ENCODE peak calls at places on chromosomes 3 and 15, in ten cellular contexts. T, M, X, Q, Z, E, A, B, Y and J are unnamed samples. For H3K4me1, the result is how much of the 10 kb centered on the place peaks cover.

GRCh38 chr15:85327820-85328219 is 52.6 kb upstream of the AKAP13 start:
- DNase-seq in B (no peak), Q (no peak), X (no peak), A (no peak), Z (no peak), Y (no peak), M (no peak), T (no peak), E (no peak), J (no peak)

GRCh38 chr3:151037746-151038145 is 47.7 kb upstream of the MED12L start:
- DNase-seq in X (peak), T (no peak), Q (peak), Y (no peak), B (peak), Z (no peak), A (peak), M (peak), E (no peak), J (no peak)

GRCh38 chr3:12239301-12239700 is 49.6 kb upstream of the PPARG start:
- DNase-seq in E (peak), Y (no peak), M (no peak), T (no peak), Z (no peak), X (no peak), A (no peak), B (peak), Q (no peak), J (peak)

GRCh38 chr3:100556656-100557310 is 52.6 kb upstream of the ADGRG7 start:
- DNase-seq in Q (no peak), T (no peak), A (no peak), E (peak), M (no peak), X (no peak), B (peak), Z (no peak), Y (no peak), J (peak)

GRCh38 chr15:88401972-88402656 is 65.1 kb downstream of the MRPL46 start:
- DNase-seq in E (no peak), Y (peak), Z (no peak), A (no peak), B (no peak), M (no peak), X (peak), T (no peak), Q (peak), J (no peak)

GRCh38 chr3:176906046-176906905 is 291.0 kb downstream of the TBL1XR1 start:
- DNase-seq in M (no peak), A (no peak), Q (peak), B (peak), Y (no peak), T (no peak), X (peak), E (no peak), Z (peak), J (peak)

GRCh38 chr3:89795506-89795905 is 688.1 kb downstream of the EPHA3 start:
- DNase-seq in X (no peak), Y (no peak), Q (no peak), M (no peak), Z (no peak), T (no peak), E (no peak), A (no peak), B (no peak), J (no peak)

GRCh38 chr3:134325722-134326121 is 48.5 kb downstream of the AMOTL2 start:
- DNase-seq in Q (no peak), B (no peak), Z (peak), T (no peak), E (no peak), X (no peak), Y (no peak), A (peak), M (peak), J (no peak)

GRCh38 chr3:168341965-168342719 is 246.4 kb upstream of the GOLIM4 start:
- DNase-seq in Z (no peak), T (no peak), A (no peak), M (no peak), X (no peak), B (peak), E (no peak), Q (peak), Y (no peak), J (peak)

GRCh38 chr3:1092771-1093170 is at the start of gene CNTN6:
- DNase-seq in Y (no peak), X (no peak), M (no peak), E (no peak), Q (peak), Z (peak), A (no peak), B (peak), T (no peak), J (peak)

GRCh38 chr15:75666823-75667501 is 19.2 kb downstream of the SNX33 start:
- DNase-seq in X (peak), A (peak), Z (no peak), Q (peak), Y (no peak), M (peak), B (peak), E (peak), T (no peak), J (no peak)

GRCh38 chr3:120838441-120839091 is 69.4 kb upstream of the STXBP5L start:
- DNase-seq in A (no peak), E (no peak), Y (no peak), X (no peak), Q (no peak), Z (peak), M (no peak), B (no peak), T (no peak), J (no peak)

GRCh38 chr3:138479355-138479964 is 45.0 kb downstream of the ESYT3 start:
- DNase-seq in T (no peak), X (no peak), Y (no peak), Z (peak), Q (peak), M (no peak), E (no peak), B (peak), A (no peak), J (peak)

GRCh38 chr15:91515188-91515754 is 338.2 kb upstream of the SLCO3A1 start:
- DNase-seq in A (peak), Z (no peak), Y (no peak), T (no peak), B (peak), X (peak), E (peak), M (no peak), Q (peak), J (no peak)

GRCh38 chr15:39748276-39748675 is 34.4 kb downstream of the FSIP1 start:
- DNase-seq in A (no peak), E (no peak), Q (no peak), Z (no peak), B (peak), T (no peak), Y (no peak), M (no peak), X (no peak), J (peak)

GRCh38 chr15:48462688-48463087 is 131.5 kb downstream of the DUT start:
- DNase-seq in X (no peak), E (no peak), B (no peak), A (no peak), T (no peak), Y (no peak), Z (no peak), M (no peak), Q (no peak), J (no peak)

GRCh38 chr3:141405025-141405424 is 36.7 kb downstream of the ZBTB38 start:
- DNase-seq in A (no peak), T (no peak), E (no peak), Q (no peak), B (peak), Z (no peak), M (no peak), X (no peak), Y (no peak), J (no peak)

GRCh38 chr15:90711418-90711824 is 5.7 kb upstream of the BLM start:
- DNase-seq in T (no peak), X (no peak), A (no peak), Q (no peak), E (no peak), Z (no peak), B (no peak), M (no peak), Y (no peak), J (no peak)

GRCh38 chr3:195755391-195755790 is 34.6 kb downstream of the MUC20 start:
- DNase-seq in A (no peak), Z (no peak), T (no peak), Y (no peak), B (no peak), M (peak), Q (no peak), X (no peak), E (no peak), J (no peak)

GRCh38 chr3:99356681-99357080 is 281.7 kb upstream of the COL8A1 start:
- DNase-seq in E (no peak), X (no peak), B (no peak), T (no peak), A (no peak), Z (no peak), Y (no peak), M (no peak), Q (no peak), J (no peak)

GRCh38 chr3:183188895-183189462 is 26.4 kb upstream of the LAMP3 start:
- DNase-seq in A (no peak), E (no peak), Y (no peak), Z (peak), X (peak), Q (peak), B (no peak), T (no peak), M (no peak), J (peak)

GRCh38 chr3:194133661-194134230 is 2.2 kb upstream of the HES1 start:
- DNase-seq in M (peak), T (no peak), Q (peak), Z (peak), B (no peak), A (peak), Y (no peak), X (peak), E (peak), J (peak)

GRCh38 chr3:127768346-127769008 is 53.8 kb downstream of the MGLL start:
- DNase-seq in X (no peak), A (no peak), Q (no peak), Y (no peak), Z (no peak), B (peak), M (no peak), T (no peak), E (no peak), J (no peak)

GRCh38 chr3:172310361-172310760 is 137.9 kb downstream of the GHSR start:
- DNase-seq in E (no peak), Q (no peak), X (no peak), M (no peak), Y (no peak), T (no peak), A (no peak), Z (no peak), B (no peak), J (no peak)

GRCh38 chr15:62833671-62834070 is 208.9 kb upstream of the TPM1 start:
- DNase-seq in Q (peak), M (no peak), Y (no peak), X (no peak), E (no peak), A (no peak), T (no peak), Z (no peak), B (no peak), J (no peak)

GRCh38 chr15:25684521-25685215 is 178.5 kb downstream of the ATP10A start:
- DNase-seq in M (peak), B (peak), X (no peak), Z (peak), Y (no peak), A (peak), E (peak), Q (peak), T (no peak), J (no peak)

GRCh38 chr15:58285212-58285920 is 146.4 kb upstream of the LIPC start:
- DNase-seq in B (no peak), Z (no peak), Q (peak), E (no peak), X (no peak), T (no peak), M (no peak), Y (no peak), A (no peak), J (no peak)

GRCh38 chr15:41888662-41889253 is 5.1 kb downstream of the SPTBN5 start:
- DNase-seq in Z (no peak), Q (no peak), X (no peak), E (no peak), B (no peak), T (no peak), M (peak), A (no peak), Y (no peak), J (no peak)

GRCh38 chr3:152127058-152127457 is 141.7 kb upstream of the MBNL1 start:
- DNase-seq in Z (no peak), T (no peak), M (no peak), E (no peak), Y (no peak), X (no peak), A (no peak), B (no peak), Q (no peak), J (no peak)

GRCh38 chr15:67927501-67928156 is 87.8 kb upstream of the RNU6-1 start:
- DNase-seq in M (peak), X (peak), E (peak), T (no peak), B (peak), A (peak), Q (peak), Y (no peak), Z (peak), J (peak)

GRCh38 chr15:57777034-57777433 is 70.5 kb downstream of the POLR2M start:
- DNase-seq in Q (no peak), M (no peak), Z (no peak), E (no peak), A (no peak), Y (peak), T (no peak), X (no peak), B (no peak), J (no peak)

GRCh38 chr15:90203922-90204321 is 2.8 kb downstream of the SEMA4B start:
- DNase-seq in M (peak), E (peak), B (no peak), X (no peak), Z (peak), T (no peak), Q (no peak), Y (no peak), A (no peak), J (no peak)

GRCh38 chr3:27089063-27089462 is 280.1 kb downstream of the NEK10 start:
- DNase-seq in T (no peak), Q (no peak), X (no peak), A (no peak), E (peak), Z (no peak), M (no peak), Y (no peak), B (peak), J (peak)

GRCh38 chr15:92954578-92954977 is 54.5 kb downstream of the CHD2 start:
- DNase-seq in T (no peak), Y (no peak), Q (no peak), E (no peak), X (no peak), Z (no peak), B (no peak), M (no peak), A (no peak), J (peak)

GRCh38 chr3:18428036-18428435 is 2.9 kb upstream of the SATB1 start:
- DNase-seq in Z (no peak), E (no peak), T (no peak), Q (no peak), A (no peak), M (no peak), Y (no peak), X (no peak), B (no peak), J (no peak)

GRCh38 chr3:64120876-64121275 is 97.6 kb upstream of the PSMD6 start:
- DNase-seq in T (no peak), Q (no peak), Y (no peak), A (no peak), E (no peak), X (no peak), Z (peak), M (no peak), B (no peak), J (no peak)

DNA sequence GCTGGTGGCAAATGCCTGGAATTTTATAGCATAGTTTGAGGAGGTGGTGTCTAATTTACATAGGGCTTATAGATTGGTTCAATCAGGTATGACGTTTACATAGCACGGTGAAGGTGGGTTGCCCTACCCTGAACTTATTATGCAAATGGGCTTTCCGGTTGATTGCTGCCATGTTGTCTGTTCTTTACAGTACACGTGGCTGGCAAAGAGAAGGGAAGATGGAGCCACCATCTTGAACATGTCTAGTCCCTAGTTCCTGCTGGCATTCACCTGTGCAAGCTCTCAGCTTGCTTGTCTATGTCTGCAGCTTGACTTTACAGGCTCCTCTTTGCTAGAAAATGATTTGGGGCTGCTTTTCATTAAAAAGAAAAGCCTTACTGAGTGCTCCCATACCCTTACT is 14.0 kb upstream of the STAC start:
- DNase-seq in Q (no peak), M (no peak), A (no peak), Z (no peak), Y (no peak), T (no peak), E (no peak), B (no peak), X (no peak), J (no peak)
- H3K4me1 ChIP-seq in Q (under half), M (under half), A (under half), Z (under half), Y (under half), T (under half), E (under half), B (under half), X (under half), J (under half)

DNA sequence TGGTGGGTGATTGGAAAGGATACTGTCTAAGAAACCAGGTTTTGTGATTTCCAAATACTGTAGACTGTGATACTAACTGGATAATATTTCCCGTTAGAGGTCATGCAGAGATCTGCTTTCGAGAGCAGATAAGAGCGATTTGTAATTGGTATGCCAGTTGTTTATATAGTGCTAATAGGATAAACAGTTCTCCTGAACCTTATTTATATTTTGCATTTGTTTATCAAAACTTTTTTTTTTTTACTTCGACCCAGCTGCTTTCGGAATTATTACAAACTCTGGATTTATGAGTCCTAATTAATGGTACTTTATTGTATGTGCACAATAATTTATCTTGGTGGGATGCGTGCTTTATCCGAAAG is 62.0 kb downstream of the SMAD6 start:
- DNase-seq in Y (no peak), Z (no peak), B (no peak), T (no peak), A (no peak), X (no peak), M (no peak), E (no peak), Q (no peak), J (no peak)
- H3K4me1 ChIP-seq in Y (under half), Z (half or more), B (under half), T (under half), A (half or more), X (half or more), M (half or more), E (half or more), Q (half or more), J (half or more)

DNA sequence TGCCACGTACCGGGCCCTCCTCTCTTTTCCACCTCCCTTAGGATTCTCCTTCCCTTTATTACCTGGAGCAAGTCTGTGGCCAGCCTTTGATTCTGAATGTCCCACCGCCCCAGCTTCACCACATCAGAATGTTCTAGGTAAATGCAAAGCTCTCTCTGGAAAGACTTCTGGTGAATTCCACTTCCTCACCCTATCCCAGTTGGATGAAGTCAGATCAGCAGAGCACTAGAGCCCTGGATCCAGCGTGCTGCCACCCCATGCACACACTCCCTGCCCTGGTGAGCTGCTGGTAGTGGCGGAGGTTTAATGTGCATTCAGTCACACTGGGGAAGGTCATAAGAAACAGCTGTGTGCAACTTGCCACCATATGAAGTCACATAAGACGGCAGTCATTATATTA is 16.3 kb upstream of the SLC41A3 start:
- DNase-seq in T (no peak), B (no peak), Y (no peak), E (no peak), Z (no peak), M (no peak), Q (no peak), A (no peak), X (no peak), J (no peak)
- H3K4me1 ChIP-seq in T (under half), B (under half), Y (under half), E (half or more), Z (under half), M (under half), Q (under half), A (under half), X (under half), J (under half)

GRCh38 chr3:31227152-31227581 is 305.6 kb upstream of the STT3B start:
- DNase-seq in Z (no peak), Q (no peak), A (no peak), X (no peak), T (peak), M (no peak), Y (peak), B (no peak), E (no peak), J (no peak)

GRCh38 chr3:31223278-31223677 is 309.4 kb upstream of the STT3B start:
- DNase-seq in T (no peak), A (no peak), M (no peak), B (no peak), Z (no peak), X (no peak), E (no peak), Q (no peak), Y (no peak), J (no peak)

GRCh38 chr3:31225923-31226322 is 306.8 kb upstream of the STT3B start:
- DNase-seq in B (no peak), Y (no peak), Z (no peak), T (no peak), A (no peak), X (no peak), E (no peak), Q (no peak), M (no peak), J (no peak)

GRCh38 chr3:31224936-31225335 is 307.8 kb upstream of the STT3B start:
- DNase-seq in Z (peak), E (no peak), T (no peak), X (no peak), Y (no peak), B (no peak), Q (no peak), A (no peak), M (no peak), J (no peak)

GRCh38 chr3:31226331-31226730 is 306.4 kb upstream of the STT3B start:
- DNase-seq in B (no peak), E (no peak), A (no peak), M (no peak), T (peak), Z (no peak), Q (no peak), Y (peak), X (no peak), J (no peak)
- H3K4me1 ChIP-seq in B (under half), E (under half), A (under half), M (under half), T (half or more), Z (under half), Q (under half), Y (half or more), X (under half), J (under half)